ENCODE peak calls at places on chromosomes 7 and 10, in six cellular contexts. One of them, this sample, is unnamed.

GRCh38 chr7:65477326-65477725 is 103.7 kb downstream of the ZNF92 start:
- DNase-seq in nephron progenitor cell: peak
- DNase-seq in cardiac fibroblast: peak
- DNase-seq in breast epithelium: no peak
- DNase-seq in kidney: no peak
- DNase-seq in fibroblast of the aortic adventitia: no peak
- DNase-seq in this sample: no peak

GRCh38 chr7:88791891-88792290 is 3.6 kb downstream of the TEX47 start:
- DNase-seq in nephron progenitor cell: no peak
- DNase-seq in cardiac fibroblast: no peak
- DNase-seq in fibroblast of the aortic adventitia: no peak
- DNase-seq in breast epithelium: no peak
- DNase-seq in kidney: no peak
- DNase-seq in this sample: no peak

GRCh38 chr10:97919012-97919411 is 69.4 kb downstream of the GOLGA7B start:
- DNase-seq in breast epithelium: no peak
- DNase-seq in kidney: no peak
- DNase-seq in fibroblast of the aortic adventitia: no peak
- DNase-seq in cardiac fibroblast: no peak
- DNase-seq in nephron progenitor cell: no peak
- DNase-seq in this sample: no peak

GRCh38 chr10:58952747-58953466 is 223.5 kb upstream of the PHYHIPL start:
- DNase-seq in cardiac fibroblast: peak
- DNase-seq in kidney: no peak
- DNase-seq in nephron progenitor cell: peak
- DNase-seq in fibroblast of the aortic adventitia: peak
- DNase-seq in breast epithelium: no peak
- DNase-seq in this sample: peak

GRCh38 chr10:113425596-113425995 is 127.3 kb upstream of the HABP2 start:
- DNase-seq in fibroblast of the aortic adventitia: no peak
- DNase-seq in kidney: no peak
- DNase-seq in breast epithelium: no peak
- DNase-seq in nephron progenitor cell: no peak
- DNase-seq in cardiac fibroblast: peak
- DNase-seq in this sample: no peak

GRCh38 chr10:84820596-84820995 is 492.2 kb downstream of the CCSER2 start:
- DNase-seq in fibroblast of the aortic adventitia: no peak
- DNase-seq in nephron progenitor cell: no peak
- DNase-seq in cardiac fibroblast: no peak
- DNase-seq in breast epithelium: no peak
- DNase-seq in kidney: no peak
- DNase-seq in this sample: no peak

GRCh38 chr10:43131906-43132305 is 6.3 kb upstream of the CSGALNACT2 start:
- DNase-seq in kidney: peak
- DNase-seq in breast epithelium: no peak
- DNase-seq in cardiac fibroblast: no peak
- DNase-seq in fibroblast of the aortic adventitia: no peak
- DNase-seq in nephron progenitor cell: no peak
- DNase-seq in this sample: no peak

GRCh38 chr7:87926581-87927461 is 7.2 kb upstream of the ADAM22 start:
- DNase-seq in nephron progenitor cell: peak
- DNase-seq in fibroblast of the aortic adventitia: no peak
- DNase-seq in cardiac fibroblast: peak
- DNase-seq in kidney: peak
- DNase-seq in breast epithelium: no peak
- DNase-seq in this sample: no peak

GRCh38 chr7:30894866-30895408 is 16.7 kb upstream of the AQP1 start:
- DNase-seq in breast epithelium: no peak
- DNase-seq in kidney: no peak
- DNase-seq in fibroblast of the aortic adventitia: no peak
- DNase-seq in nephron progenitor cell: no peak
- DNase-seq in cardiac fibroblast: no peak
- DNase-seq in this sample: no peak

GRCh38 chr10:32379950-32380547 is 33.1 kb upstream of the EPC1 start:
- DNase-seq in cardiac fibroblast: no peak
- DNase-seq in nephron progenitor cell: peak
- DNase-seq in fibroblast of the aortic adventitia: no peak
- DNase-seq in kidney: no peak
- DNase-seq in breast epithelium: no peak
- DNase-seq in this sample: no peak

GRCh38 chr7:38465946-38466345 is 165.2 kb downstream of the AMPH start:
- DNase-seq in breast epithelium: no peak
- DNase-seq in nephron progenitor cell: no peak
- DNase-seq in cardiac fibroblast: peak
- DNase-seq in fibroblast of the aortic adventitia: peak
- DNase-seq in kidney: no peak
- DNase-seq in this sample: no peak

GRCh38 chr10:133007360-133007858 is 65.0 kb upstream of the CFAP46 start:
- DNase-seq in cardiac fibroblast: no peak
- DNase-seq in fibroblast of the aortic adventitia: no peak
- DNase-seq in kidney: peak
- DNase-seq in breast epithelium: no peak
- DNase-seq in nephron progenitor cell: no peak
- DNase-seq in this sample: no peak

GRCh38 chr7:30322656-30323355 is 38.4 kb downstream of the ZNRF2 start:
- DNase-seq in kidney: no peak
- DNase-seq in breast epithelium: no peak
- DNase-seq in fibroblast of the aortic adventitia: no peak
- DNase-seq in cardiac fibroblast: no peak
- DNase-seq in nephron progenitor cell: no peak
- DNase-seq in this sample: no peak

GRCh38 chr7:7693881-7694280 is 24.5 kb downstream of the RPA3 start:
- DNase-seq in cardiac fibroblast: peak
- DNase-seq in breast epithelium: no peak
- DNase-seq in kidney: no peak
- DNase-seq in nephron progenitor cell: no peak
- DNase-seq in fibroblast of the aortic adventitia: peak
- DNase-seq in this sample: no peak

GRCh38 chr10:52485486-52485885 is 171.4 kb downstream of the DKK1 start:
- DNase-seq in cardiac fibroblast: peak
- DNase-seq in breast epithelium: no peak
- DNase-seq in kidney: no peak
- DNase-seq in nephron progenitor cell: no peak
- DNase-seq in fibroblast of the aortic adventitia: peak
- DNase-seq in this sample: no peak

GRCh38 chr7:155863721-155864151 is 51.5 kb upstream of the SHH start:
- DNase-seq in nephron progenitor cell: no peak
- DNase-seq in breast epithelium: no peak
- DNase-seq in fibroblast of the aortic adventitia: no peak
- DNase-seq in cardiac fibroblast: no peak
- DNase-seq in kidney: no peak
- DNase-seq in this sample: no peak

GRCh38 chr10:120607016-120607709 is 150.1 kb downstream of the PLPP4 start:
- DNase-seq in breast epithelium: no peak
- DNase-seq in kidney: no peak
- DNase-seq in cardiac fibroblast: peak
- DNase-seq in fibroblast of the aortic adventitia: peak
- DNase-seq in nephron progenitor cell: no peak
- DNase-seq in this sample: no peak

GRCh38 chr10:23063387-23064287 is 31.7 kb upstream of the MSRB2 start:
- DNase-seq in cardiac fibroblast: peak
- DNase-seq in kidney: no peak
- DNase-seq in nephron progenitor cell: peak
- DNase-seq in breast epithelium: no peak
- DNase-seq in fibroblast of the aortic adventitia: peak
- DNase-seq in this sample: no peak

GRCh38 chr7:8189615-8190014 is 72.4 kb downstream of the ICA1 start:
- DNase-seq in breast epithelium: no peak
- DNase-seq in nephron progenitor cell: no peak
- DNase-seq in fibroblast of the aortic adventitia: no peak
- DNase-seq in kidney: no peak
- DNase-seq in cardiac fibroblast: no peak
- DNase-seq in this sample: no peak

GRCh38 chr7:84294907-84295455 is 100.4 kb upstream of the SEMA3A start:
- DNase-seq in fibroblast of the aortic adventitia: peak
- DNase-seq in nephron progenitor cell: no peak
- DNase-seq in breast epithelium: no peak
- DNase-seq in kidney: no peak
- DNase-seq in cardiac fibroblast: no peak
- DNase-seq in this sample: no peak

GRCh38 chr7:137084607-137085380 is 216.3 kb downstream of the CHRM2 start:
- DNase-seq in cardiac fibroblast: peak
- DNase-seq in breast epithelium: no peak
- DNase-seq in kidney: no peak
- DNase-seq in nephron progenitor cell: no peak
- DNase-seq in fibroblast of the aortic adventitia: peak
- DNase-seq in this sample: no peak

GRCh38 chr10:62244088-62244487 is 24.6 kb downstream of the RTKN2 start:
- DNase-seq in fibroblast of the aortic adventitia: no peak
- DNase-seq in cardiac fibroblast: no peak
- DNase-seq in nephron progenitor cell: no peak
- DNase-seq in kidney: no peak
- DNase-seq in breast epithelium: no peak
- DNase-seq in this sample: no peak

GRCh38 chr10:80464557-80465466 is 10.7 kb downstream of the TSPAN14 start:
- DNase-seq in cardiac fibroblast: peak
- DNase-seq in breast epithelium: no peak
- DNase-seq in kidney: no peak
- DNase-seq in fibroblast of the aortic adventitia: no peak
- DNase-seq in nephron progenitor cell: peak
- DNase-seq in this sample: no peak

GRCh38 chr10:132837905-132838304 is 52.0 kb upstream of the NKX6-2 start:
- DNase-seq in kidney: no peak
- DNase-seq in cardiac fibroblast: no peak
- DNase-seq in fibroblast of the aortic adventitia: no peak
- DNase-seq in nephron progenitor cell: no peak
- DNase-seq in breast epithelium: peak
- DNase-seq in this sample: no peak

GRCh38 chr10:91520657-91521056 is 110.5 kb downstream of the HECTD2 start:
- DNase-seq in kidney: no peak
- DNase-seq in breast epithelium: no peak
- DNase-seq in cardiac fibroblast: peak
- DNase-seq in nephron progenitor cell: no peak
- DNase-seq in fibroblast of the aortic adventitia: peak
- DNase-seq in this sample: no peak

GRCh38 chr10:12482586-12482985 is 133.2 kb downstream of the CAMK1D start:
- DNase-seq in cardiac fibroblast: no peak
- DNase-seq in breast epithelium: no peak
- DNase-seq in nephron progenitor cell: peak
- DNase-seq in kidney: no peak
- DNase-seq in fibroblast of the aortic adventitia: no peak
- DNase-seq in this sample: no peak

GRCh38 chr7:99790407-99790806 is 6.4 kb upstream of the CYP3A4 start:
- DNase-seq in kidney: no peak
- DNase-seq in cardiac fibroblast: no peak
- DNase-seq in fibroblast of the aortic adventitia: no peak
- DNase-seq in breast epithelium: no peak
- DNase-seq in nephron progenitor cell: no peak
- DNase-seq in this sample: no peak

GRCh38 chr7:7408001-7408770 is 127.5 kb downstream of the COL28A1 start:
- DNase-seq in fibroblast of the aortic adventitia: no peak
- DNase-seq in breast epithelium: no peak
- DNase-seq in kidney: no peak
- DNase-seq in cardiac fibroblast: no peak
- DNase-seq in nephron progenitor cell: no peak
- DNase-seq in this sample: no peak

GRCh38 chr10:76296885-76297775 is 865.7 kb downstream of the LRMDA start:
- DNase-seq in nephron progenitor cell: no peak
- DNase-seq in kidney: no peak
- DNase-seq in fibroblast of the aortic adventitia: peak
- DNase-seq in breast epithelium: no peak
- DNase-seq in cardiac fibroblast: peak
- DNase-seq in this sample: no peak

GRCh38 chr7:54843961-54844360 is 85.0 kb upstream of the SEC61G start:
- DNase-seq in nephron progenitor cell: no peak
- DNase-seq in fibroblast of the aortic adventitia: no peak
- DNase-seq in kidney: no peak
- DNase-seq in breast epithelium: no peak
- DNase-seq in cardiac fibroblast: no peak
- DNase-seq in this sample: no peak

GRCh38 chr7:54837761-54838539 is 78.9 kb upstream of the SEC61G start:
- DNase-seq in fibroblast of the aortic adventitia: no peak
- DNase-seq in cardiac fibroblast: no peak
- DNase-seq in breast epithelium: no peak
- DNase-seq in nephron progenitor cell: no peak
- DNase-seq in kidney: no peak
- DNase-seq in this sample: no peak

GRCh38 chr7:54839538-54840213 is 80.7 kb upstream of the SEC61G start:
- DNase-seq in kidney: peak
- DNase-seq in breast epithelium: no peak
- DNase-seq in nephron progenitor cell: peak
- DNase-seq in fibroblast of the aortic adventitia: peak
- DNase-seq in cardiac fibroblast: peak
- DNase-seq in this sample: no peak

GRCh38 chr7:54838540-54838925 is 79.5 kb upstream of the SEC61G start:
- DNase-seq in kidney: no peak
- DNase-seq in nephron progenitor cell: no peak
- DNase-seq in fibroblast of the aortic adventitia: no peak
- DNase-seq in cardiac fibroblast: no peak
- DNase-seq in breast epithelium: no peak
- DNase-seq in this sample: no peak

GRCh38 chr7:54841772-54842707 is 83.0 kb upstream of the SEC61G start:
- DNase-seq in breast epithelium: no peak
- DNase-seq in fibroblast of the aortic adventitia: peak
- DNase-seq in kidney: no peak
- DNase-seq in cardiac fibroblast: peak
- DNase-seq in nephron progenitor cell: peak
- DNase-seq in this sample: no peak
- TF ChIP-seq CTCF in breast epithelium: peak
- TF ChIP-seq CTCF in fibroblast of the aortic adventitia: peak
- TF ChIP-seq CTCF in kidney: no peak
- TF ChIP-seq CTCF in cardiac fibroblast: peak
- TF ChIP-seq CTCF in nephron progenitor cell: peak
- TF ChIP-seq CTCF in this sample: peak

GRCh38 chr7:129529643-129530042 is 27.3 kb downstream of the SMKR1 start:
- DNase-seq in nephron progenitor cell: no peak
- DNase-seq in cardiac fibroblast: no peak
- DNase-seq in kidney: peak
- DNase-seq in fibroblast of the aortic adventitia: no peak
- DNase-seq in breast epithelium: no peak
- DNase-seq in this sample: no peak
- TF ChIP-seq CTCF in nephron progenitor cell: no peak
- TF ChIP-seq CTCF in cardiac fibroblast: no peak
- TF ChIP-seq CTCF in kidney: no peak
- TF ChIP-seq CTCF in fibroblast of the aortic adventitia: no peak
- TF ChIP-seq CTCF in breast epithelium: no peak
- TF ChIP-seq CTCF in this sample: peak

DNA sequence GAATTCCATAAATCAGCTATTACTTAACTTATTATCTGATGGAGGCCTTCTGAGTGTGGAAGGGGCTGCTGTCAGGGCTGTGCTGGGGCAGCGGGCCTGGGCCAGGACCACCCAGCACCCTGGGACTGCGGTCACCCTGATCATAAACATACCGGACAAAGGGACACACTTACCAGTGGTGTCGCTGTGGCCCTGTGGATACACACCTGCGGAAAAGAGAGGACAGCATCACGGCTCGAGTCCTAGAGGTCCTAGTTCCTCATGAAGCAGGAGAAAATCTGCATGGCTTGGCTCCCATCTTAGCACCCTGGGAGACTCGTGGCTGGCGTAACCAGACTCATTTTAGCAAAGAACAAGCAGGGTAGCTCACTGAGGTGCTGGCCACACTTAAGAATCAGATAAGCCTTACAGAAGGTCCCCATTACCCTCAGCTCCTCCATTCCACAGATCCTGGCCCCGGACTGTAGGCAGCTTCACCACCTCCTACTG is 17.7 kb downstream of the IL15RA start:
- DNase-seq in nephron progenitor cell: no peak
- DNase-seq in kidney: peak
- DNase-seq in breast epithelium: no peak
- DNase-seq in fibroblast of the aortic adventitia: no peak
- DNase-seq in cardiac fibroblast: no peak
- DNase-seq in this sample: no peak
- TF ChIP-seq CTCF in nephron progenitor cell: no peak
- TF ChIP-seq CTCF in kidney: no peak
- TF ChIP-seq CTCF in breast epithelium: no peak
- TF ChIP-seq CTCF in fibroblast of the aortic adventitia: no peak
- TF ChIP-seq CTCF in cardiac fibroblast: no peak
- TF ChIP-seq CTCF in this sample: no peak

GRCh38 chr10:60549686-60550085 is 160.0 kb upstream of the ANK3 start:
- DNase-seq in kidney: no peak
- DNase-seq in nephron progenitor cell: no peak
- DNase-seq in cardiac fibroblast: peak
- DNase-seq in breast epithelium: no peak
- DNase-seq in fibroblast of the aortic adventitia: peak
- DNase-seq in this sample: no peak
- TF ChIP-seq CTCF in kidney: peak
- TF ChIP-seq CTCF in nephron progenitor cell: peak
- TF ChIP-seq CTCF in cardiac fibroblast: peak
- TF ChIP-seq CTCF in breast epithelium: no peak
- TF ChIP-seq CTCF in fibroblast of the aortic adventitia: peak
- TF ChIP-seq CTCF in this sample: peak

This sample was measured in DND-41.